ENCODE peak calls at places on chromosome 9, in ten cellular contexts. S is tibial nerve; Z is osteoblast; D is uterus; R is naive thymus-derived CD4-positive, alpha-beta T cell; O is Panc1; N is heart left ventricle; P is cardiac muscle cell; L is breast epithelium; G is tibial artery. H is an unnamed sample.

GRCh38 chr9:109843651-109844050 is 63.7 kb downstream of the PALM2AKAP2 start:
- DNase-seq in R (no peak), D (peak), O (no peak), N (peak), S (no peak), P (no peak), L (peak), G (peak), Z (no peak), H (no peak)

GRCh38 chr9:69149321-69149807 is 24.7 kb upstream of the TJP2 start:
- DNase-seq in G (no peak), O (no peak), R (no peak), P (peak), S (no peak), L (no peak), Z (peak), N (peak), D (no peak), H (no peak)

GRCh38 chr9:119968837-119969707 is 599.8 kb upstream of the BRINP1 start:
- DNase-seq in L (peak), N (peak), G (peak), R (no peak), D (peak), P (peak), O (no peak), Z (peak), S (peak), H (no peak)

GRCh38 chr9:18666348-18666747 is 192.4 kb downstream of the ADAMTSL1 start:
- DNase-seq in P (peak), D (no peak), S (no peak), Z (no peak), R (no peak), N (no peak), L (no peak), O (no peak), G (no peak), H (no peak)

GRCh38 chr9:85178486-85178885 is 509.0 kb downstream of the NTRK2 start:
- DNase-seq in R (no peak), D (no peak), O (no peak), N (no peak), P (no peak), G (no peak), L (no peak), Z (no peak), S (no peak), H (no peak)

GRCh38 chr9:114621975-114622609 is 11.0 kb downstream of the TMEM268 start:
- DNase-seq in P (peak), Z (peak), O (no peak), N (no peak), L (no peak), R (no peak), D (no peak), G (no peak), S (no peak), H (no peak)

GRCh38 chr9:93184439-93185221 is 691 bp downstream of the WNK2 start:
- DNase-seq in O (no peak), P (no peak), S (no peak), G (no peak), L (no peak), N (no peak), Z (peak), D (no peak), R (no peak), H (no peak)

GRCh38 chr9:22055090-22055489 is 46.0 kb upstream of the CDKN2B start:
- DNase-seq in R (no peak), P (no peak), D (no peak), L (no peak), O (no peak), Z (no peak), S (no peak), G (no peak), N (no peak), H (no peak)

GRCh38 chr9:94676446-94677148 is 37.3 kb upstream of the FBP1 start:
- DNase-seq in R (no peak), G (no peak), O (no peak), Z (no peak), N (no peak), L (no peak), P (no peak), D (no peak), S (no peak), H (no peak)

GRCh38 chr9:31700252-31701045 is 684.0 kb upstream of the ACO1 start:
- DNase-seq in Z (no peak), D (no peak), S (no peak), G (no peak), N (no peak), P (no peak), L (no peak), R (no peak), O (no peak), H (no peak)

GRCh38 chr9:26012797-26013594 is 334.8 kb upstream of the TUSC1 start:
- DNase-seq in D (no peak), R (no peak), O (no peak), G (no peak), L (no peak), N (no peak), S (no peak), Z (no peak), P (no peak), H (no peak)

GRCh38 chr9:88922091-88922490 is 69.2 kb upstream of the S1PR3 start:
- DNase-seq in S (no peak), P (no peak), Z (no peak), O (no peak), G (no peak), N (no peak), D (no peak), L (no peak), R (peak), H (no peak)

GRCh38 chr9:28289732-28290131 is 716.5 kb upstream of the C9orf72 start:
- DNase-seq in D (no peak), L (no peak), Z (peak), R (no peak), O (no peak), S (no peak), P (no peak), N (no peak), G (no peak), H (no peak)

GRCh38 chr9:5879419-5880181 is 11.1 kb upstream of the MLANA start:
- DNase-seq in R (no peak), S (no peak), Z (peak), G (no peak), P (peak), N (no peak), D (peak), L (no peak), O (no peak), H (no peak)

GRCh38 chr9:20925256-20926046 is 106.0 kb downstream of the HACD4 start:
- DNase-seq in G (no peak), O (no peak), L (no peak), Z (no peak), N (no peak), D (no peak), R (no peak), S (no peak), P (no peak), H (no peak)

GRCh38 chr9:127868278-127868903 is 9.1 kb downstream of the AK1 start:
- DNase-seq in P (no peak), G (no peak), O (no peak), S (no peak), N (no peak), Z (peak), R (no peak), L (no peak), D (no peak), H (no peak)
- H3K27ac ChIP-seq in P (peak), G (no peak), O (no peak), S (peak), N (peak), Z (no peak), R (no peak), L (peak), D (no peak), H (no peak)

DNA sequence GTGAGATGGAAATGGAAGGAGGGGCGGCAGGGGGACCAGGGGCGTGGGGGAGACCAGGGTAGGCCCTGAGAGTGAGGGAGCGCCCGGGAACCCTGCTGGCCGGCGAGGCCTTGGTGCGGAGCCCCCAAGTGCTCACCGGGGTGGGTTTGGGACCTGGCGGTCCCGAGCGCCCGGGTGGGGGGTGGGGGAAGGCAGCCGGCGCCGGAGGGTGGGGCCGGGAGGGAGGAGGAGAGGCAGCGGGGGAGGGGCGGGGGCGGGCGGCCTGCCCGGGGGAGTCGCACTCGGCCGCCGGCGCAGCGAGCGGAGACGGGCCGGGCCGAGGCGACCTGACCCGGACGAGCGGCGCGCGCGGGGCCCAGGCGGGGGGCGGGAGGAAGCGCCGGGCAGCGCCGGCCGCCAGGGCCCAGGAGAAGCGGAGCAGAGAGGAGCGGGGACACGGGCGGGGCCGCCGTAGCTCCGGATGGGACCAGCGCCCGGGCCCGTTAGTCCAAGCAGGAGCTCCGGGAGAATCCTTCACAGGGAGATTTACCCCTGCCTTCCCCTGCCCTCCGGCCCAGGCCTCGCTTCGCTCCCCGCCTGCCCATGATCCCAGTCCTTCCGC is at the start of gene NPR2:
- DNase-seq in P (peak), O (no peak), L (no peak), R (no peak), Z (peak), N (peak), G (peak), S (no peak), D (peak), H (no peak)
- H3K27ac ChIP-seq in P (peak), O (no peak), L (peak), R (no peak), Z (no peak), N (peak), G (peak), S (peak), D (peak), H (peak)

GRCh38 chr9:87763286-87763685 is 37.4 kb downstream of the CTSL start:
- DNase-seq in S (no peak), G (no peak), O (no peak), Z (no peak), P (no peak), L (no peak), R (no peak), D (no peak), N (no peak), H (no peak)
- H3K27ac ChIP-seq in S (no peak), G (no peak), O (no peak), Z (no peak), P (no peak), L (no peak), R (no peak), D (no peak), N (no peak), H (no peak)

GRCh38 chr9:125524522-125524921 is 182.5 kb downstream of the MAPKAP1 start:
- DNase-seq in N (no peak), S (no peak), O (no peak), D (no peak), R (no peak), Z (no peak), L (no peak), G (no peak), P (peak), H (no peak)
- H3K27ac ChIP-seq in N (no peak), S (no peak), O (no peak), D (no peak), R (no peak), Z (no peak), L (no peak), G (no peak), P (peak), H (no peak)

DNA sequence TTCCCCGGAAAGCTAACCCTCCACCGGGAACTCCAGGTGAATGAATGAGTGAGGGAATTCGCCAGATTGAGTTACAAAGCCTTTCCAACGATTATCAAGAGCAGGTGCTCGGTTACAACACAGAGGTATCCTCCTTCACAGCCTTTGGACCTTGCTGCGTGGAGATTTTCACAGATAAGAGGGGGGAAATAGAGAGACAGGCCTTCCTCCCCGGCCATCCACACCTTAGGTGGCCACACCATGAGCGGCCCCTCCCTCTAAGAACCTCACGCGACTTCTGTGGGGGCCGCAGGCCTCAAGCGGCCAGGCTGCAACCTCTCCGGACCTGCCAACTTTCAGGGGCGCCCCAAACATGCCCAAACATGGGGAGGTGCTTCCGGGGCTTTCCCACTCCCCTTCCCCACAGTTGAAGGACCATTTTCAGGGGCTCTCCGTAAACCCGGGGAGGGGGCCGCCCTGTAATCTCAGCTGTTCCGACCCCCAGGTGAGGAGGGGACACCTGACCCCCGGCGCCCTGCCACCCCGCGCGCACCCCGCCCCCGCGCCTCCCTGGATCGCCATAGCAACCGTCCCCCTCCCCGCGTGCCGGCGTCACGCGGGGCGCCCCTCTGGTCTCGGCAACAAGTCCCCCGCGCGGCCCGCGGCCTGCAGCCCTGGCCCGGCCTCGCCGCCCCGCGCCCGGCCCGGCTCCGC is 603 bp downstream of the DENND1A start:
- DNase-seq in O (no peak), Z (peak), N (peak), P (no peak), L (no peak), D (no peak), R (peak), G (no peak), S (no peak), H (peak)
- H3K27ac ChIP-seq in O (peak), Z (no peak), N (peak), P (peak), L (peak), D (peak), R (peak), G (peak), S (peak), H (peak)

H was measured in substantia nigra.